ENCODE peak calls at places on chromosomes 5 and 9, in nine cellular contexts. W is left cardiac atrium; J is neural progenitor cell; L is activated naive CD4-positive, alpha-beta T cell; A is BE2C; D is H7; F is HT1080; M is activated CD8-positive, alpha-beta T cell treated with anti-CD3 and anti-CD28 coated beads for 36 hours; U is T-cell. P is an unnamed sample.

GRCh38 chr5:74918232-74918669 is 52.1 kb upstream of the FAM169A start:
- DNase-seq in W (no peak), J (no peak), L (no peak), A (no peak), D (no peak), F (no peak), M (no peak), U (no peak), P (no peak)

GRCh38 chr9:37678789-37679273 is 28.1 kb downstream of the FRMPD1 start:
- DNase-seq in W (no peak), J (no peak), L (no peak), A (peak; percentile 45), D (no peak), F (no peak), M (peak; percentile 11), U (no peak), P (no peak)

GRCh38 chr9:88936132-88936531 is 55.1 kb upstream of the S1PR3 start:
- DNase-seq in W (no peak), J (no peak), L (no peak), A (no peak), D (no peak), F (no peak), M (no peak), U (no peak), P (no peak)

GRCh38 chr5:172952034-172952511 is 7.2 kb upstream of the RPL26L1 start:
- DNase-seq in W (no peak), J (no peak), L (no peak), A (no peak), D (no peak), F (no peak), M (no peak), U (no peak), P (no peak)

GRCh38 chr5:17951392-17952169 is 317.3 kb downstream of the TAF11L14 start:
- DNase-seq in W (no peak), J (peak; percentile 60), L (no peak), A (peak; percentile 49), D (peak; percentile 4), F (peak; percentile 70), M (no peak), U (no peak), P (no peak)

GRCh38 chr5:82513739-82514138 is 235.6 kb upstream of the RPS23 start:
- DNase-seq in W (no peak), J (peak; percentile 53), L (no peak), A (peak; percentile 47), D (no peak), F (no peak), M (no peak), U (no peak), P (no peak)

GRCh38 chr5:38373733-38374132 is 115.4 kb downstream of the EGFLAM start:
- DNase-seq in W (no peak), J (no peak), L (no peak), A (no peak), D (no peak), F (no peak), M (no peak), U (no peak), P (no peak)

GRCh38 chr5:135154197-135154596 is 120.2 kb upstream of the PITX1 start:
- DNase-seq in W (no peak), J (no peak), L (no peak), A (no peak), D (no peak), F (peak; percentile 10), M (no peak), U (no peak), P (no peak)

GRCh38 chr5:96431376-96432244 is 1.4 kb downstream of the PCSK1 start:
- DNase-seq in W (peak; percentile 65), J (peak; percentile 57), L (no peak), A (peak; percentile 40), D (peak; percentile 23), F (peak; percentile 28), M (peak; percentile 61), U (no peak), P (no peak)

GRCh38 chr5:1474183-1474839 is 29.1 kb upstream of the SLC6A3 start:
- DNase-seq in W (no peak), J (no peak), L (no peak), A (no peak), D (peak; percentile 37), F (no peak), M (no peak), U (no peak), P (no peak)

GRCh38 chr5:84535281-84535680 is 150.6 kb upstream of the EDIL3 start:
- DNase-seq in W (no peak), J (no peak), L (no peak), A (no peak), D (no peak), F (no peak), M (no peak), U (no peak), P (no peak)

GRCh38 chr5:72921886-72922285 is 34.0 kb upstream of the FCHO2 start:
- DNase-seq in W (no peak), J (no peak), L (no peak), A (no peak), D (no peak), F (no peak), M (no peak), U (no peak), P (no peak)

GRCh38 chr9:93255994-93256877 is 72.3 kb downstream of the WNK2 start:
- DNase-seq in W (no peak), J (no peak), L (no peak), A (no peak), D (peak; percentile 55), F (no peak), M (no peak), U (no peak), P (no peak)

GRCh38 chr9:93606187-93606586 is 29.8 kb downstream of the PHF2 start:
- DNase-seq in W (no peak), J (no peak), L (no peak), A (no peak), D (no peak), F (no peak), M (no peak), U (no peak), P (no peak)

GRCh38 chr5:139140631-139141071 is 57.5 kb downstream of the SIL1 start:
- DNase-seq in W (no peak), J (no peak), L (no peak), A (no peak), D (no peak), F (no peak), M (no peak), U (no peak), P (no peak)

GRCh38 chr9:22211588-22212360 is 202.7 kb upstream of the CDKN2B start:
- DNase-seq in W (no peak), J (no peak), L (no peak), A (no peak), D (no peak), F (peak; percentile 94), M (no peak), U (no peak), P (no peak)

GRCh38 chr5:74199005-74199404 is 441.5 kb downstream of the ENC1 start:
- DNase-seq in W (no peak), J (no peak), L (no peak), A (no peak), D (no peak), F (peak; percentile 35), M (peak; percentile 32), U (no peak), P (no peak)

GRCh38 chr9:33081128-33081851 is 4.8 kb upstream of the SMU1 start:
- DNase-seq in W (peak; percentile 67), J (peak; percentile 85), L (no peak), A (peak; percentile 70), D (peak; percentile 87), F (peak; percentile 89), M (peak; percentile 82), U (peak; percentile 74), P (peak; percentile 86)

GRCh38 chr5:173205921-173206320 is 29.1 kb downstream of the NKX2-5 start:
- DNase-seq in W (no peak), J (no peak), L (no peak), A (no peak), D (no peak), F (no peak), M (no peak), U (no peak), P (no peak)

GRCh38 chr5:131462479-131462878 is 172.6 kb downstream of the RAPGEF6 start:
- DNase-seq in W (no peak), J (no peak), L (no peak), A (no peak), D (no peak), F (no peak), M (no peak), U (no peak), P (no peak)

GRCh38 chr9:135096408-135096885 is 9.0 kb downstream of the OLFM1 start:
- DNase-seq in W (no peak), J (no peak), L (no peak), A (peak; percentile 43), D (no peak), F (no peak), M (no peak), U (no peak), P (no peak)

GRCh38 chr5:433836-434235 is 9.1 kb upstream of the EXOC3 start:
- DNase-seq in W (peak; percentile 10), J (no peak), L (no peak), A (no peak), D (peak; percentile 54), F (no peak), M (no peak), U (no peak), P (no peak)

GRCh38 chr5:56251918-56252553 is 18.9 kb upstream of the ANKRD55 start:
- DNase-seq in W (no peak), J (no peak), L (no peak), A (no peak), D (no peak), F (no peak), M (no peak), U (no peak), P (no peak)

GRCh38 chr5:122965111-122965510 is 71.4 kb downstream of the PPIC start:
- DNase-seq in W (no peak), J (peak; percentile 24), L (no peak), A (no peak), D (no peak), F (no peak), M (no peak), U (no peak), P (no peak)

GRCh38 chr5:80346055-80346454 is 26.3 kb downstream of the SPZ1 start:
- DNase-seq in W (no peak), J (peak; percentile 33), L (no peak), A (peak; percentile 44), D (peak; percentile 71), F (peak; percentile 17), M (peak; percentile 64), U (peak; percentile 10), P (peak; percentile 52)

GRCh38 chr5:149635394-149635793 is 54.1 kb downstream of the ARHGEF37 start:
- DNase-seq in W (no peak), J (no peak), L (no peak), A (no peak), D (no peak), F (no peak), M (no peak), U (no peak), P (no peak)

GRCh38 chr5:116536279-116537161 is 38.1 kb downstream of the SEMA6A start:
- DNase-seq in W (no peak), J (peak; percentile 59), L (no peak), A (no peak), D (no peak), F (no peak), M (no peak), U (no peak), P (no peak)

GRCh38 chr9:69605406-69605805 is 66.8 kb downstream of the APBA1 start:
- DNase-seq in W (no peak), J (no peak), L (no peak), A (no peak), D (no peak), F (no peak), M (no peak), U (no peak), P (no peak)

GRCh38 chr9:20636883-20637440 is 14.7 kb upstream of the MLLT3 start:
- DNase-seq in W (no peak), J (no peak), L (no peak), A (no peak), D (no peak), F (peak; percentile 47), M (no peak), U (no peak), P (no peak)

GRCh38 chr9:99056876-99057664 is 47.8 kb upstream of the TGFBR1 start:
- DNase-seq in W (no peak), J (no peak), L (no peak), A (no peak), D (no peak), F (peak; percentile 89), M (peak; percentile 66), U (no peak), P (peak; percentile 20)

GRCh38 chr5:67156976-67157583 is 39.5 kb downstream of the CD180 start:
- DNase-seq in W (no peak), J (peak; percentile 49), L (no peak), A (peak; percentile 60), D (peak; percentile 60), F (peak; percentile 45), M (peak; percentile 67), U (peak; percentile 37), P (peak; percentile 68)